ENCODE peak calls at places on chromosomes 7 and 10, in six cellular contexts. R is esophagus squamous epithelium; O is body of pancreas; P is CD8-positive, alpha-beta memory T cell; E is sigmoid colon; Z is heart right ventricle. N is an unnamed sample. For H3K27me3, the result is how much of the 10 kb centered on the place peaks cover.

GRCh38 chr7:105985821-105986220 is 22.8 kb downstream of the CDHR3 start:
- DNase-seq in R (no peak), Z (no peak), E (no peak), P (no peak), O (no peak), N (no peak)

GRCh38 chr10:75043256-75044121 is 68.0 kb upstream of the SAMD8 start:
- DNase-seq in E (peak), O (no peak), R (no peak), Z (peak), P (peak), N (peak)

GRCh38 chr10:132460691-132461090 is 63.7 kb downstream of the PWWP2B start:
- DNase-seq in Z (peak), O (no peak), P (peak), E (no peak), R (no peak), N (no peak)

GRCh38 chr7:19754521-19755116 is 18.8 kb downstream of the TMEM196 start:
- DNase-seq in E (no peak), Z (no peak), R (no peak), O (no peak), P (no peak), N (peak)

GRCh38 chr7:1483079-1483478 is 21.1 kb downstream of the INTS1 start:
- DNase-seq in R (no peak), E (no peak), P (no peak), O (no peak), Z (no peak), N (no peak)

GRCh38 chr10:89115876-89116627 is 91.1 kb downstream of the CH25H start:
- DNase-seq in P (no peak), O (no peak), R (no peak), Z (no peak), E (no peak), N (peak)

GRCh38 chr7:135414850-135415439 is 95.0 kb downstream of the CNOT4 start:
- DNase-seq in Z (no peak), O (peak), R (no peak), E (no peak), P (no peak), N (peak)

GRCh38 chr10:71444284-71445054 is 47.7 kb downstream of the CDH23 start:
- DNase-seq in E (no peak), Z (no peak), R (no peak), O (no peak), P (no peak), N (no peak)

GRCh38 chr7:117285821-117286220 is 37.0 kb downstream of the WNT2 start:
- DNase-seq in Z (no peak), E (no peak), P (no peak), R (no peak), O (no peak), N (no peak)

GRCh38 chr10:58967551-58968418 is 208.7 kb upstream of the PHYHIPL start:
- DNase-seq in E (no peak), P (no peak), R (no peak), O (peak), Z (peak), N (peak)

GRCh38 chr7:105016083-105017075 is 2.4 kb downstream of the KMT2E start:
- DNase-seq in Z (no peak), P (no peak), R (no peak), O (no peak), E (no peak), N (peak)

GRCh38 chr7:151113344-151114150 is 27.3 kb downstream of the AGAP3 start:
- DNase-seq in O (peak), P (no peak), Z (no peak), R (no peak), E (no peak), N (peak)

GRCh38 chr7:48887500-48887899 is 36.8 kb upstream of the CDC14C start:
- DNase-seq in P (no peak), O (no peak), Z (no peak), R (no peak), E (no peak), N (no peak)

GRCh38 chr10:124106241-124106905 is 13.0 kb upstream of the CHST15 start:
- DNase-seq in R (no peak), O (peak), P (no peak), E (peak), Z (peak), N (peak)

GRCh38 chr7:34539003-34539402 is 119.0 kb upstream of the NPSR1 start:
- DNase-seq in O (no peak), R (no peak), Z (no peak), E (no peak), P (no peak), N (no peak)

GRCh38 chr7:69062020-69062760 is 536.1 kb upstream of the AUTS2 start:
- DNase-seq in O (no peak), R (no peak), E (no peak), Z (no peak), P (no peak), N (no peak)

GRCh38 chr10:29714096-29714874 is 79.5 kb upstream of the SVIL start:
- DNase-seq in R (no peak), Z (no peak), O (no peak), E (no peak), P (no peak), N (peak)

GRCh38 chr7:78702770-78703169 is 750.7 kb downstream of the MAGI2 start:
- DNase-seq in E (no peak), Z (no peak), P (no peak), O (no peak), R (no peak), N (peak)

GRCh38 chr10:80617807-80618206 is 80.1 kb downstream of the SH2D4B start:
- DNase-seq in Z (no peak), P (no peak), R (no peak), E (no peak), O (no peak), N (no peak)

GRCh38 chr10:74145133-74145532 is 5.5 kb downstream of the AP3M1 start:
- DNase-seq in P (no peak), O (no peak), R (no peak), Z (no peak), E (no peak), N (no peak)

GRCh38 chr10:17912764-17913163 is 39.0 kb upstream of the SLC39A12 start:
- DNase-seq in O (no peak), E (no peak), P (no peak), R (no peak), Z (no peak), N (no peak)
- H3K27ac ChIP-seq in O (no peak), E (peak), P (no peak), R (peak), Z (peak), N (no peak)

GRCh38 chr10:43268491-43268890 is 1.6 kb upstream of the RASGEF1A start:
- DNase-seq in E (no peak), R (no peak), P (no peak), O (no peak), Z (no peak), N (no peak)

GRCh38 chr10:43278216-43278615 is 11.4 kb upstream of the RASGEF1A start:
- DNase-seq in E (no peak), Z (no peak), R (no peak), O (no peak), P (no peak), N (peak)

GRCh38 chr10:43272030-43272429 is 5.2 kb upstream of the RASGEF1A start:
- DNase-seq in R (no peak), O (no peak), E (no peak), Z (no peak), P (no peak), N (no peak)

GRCh38 chr10:43274011-43274410 is 7.1 kb upstream of the RASGEF1A start:
- DNase-seq in R (no peak), E (no peak), P (no peak), Z (no peak), O (no peak), N (no peak)

DNA sequence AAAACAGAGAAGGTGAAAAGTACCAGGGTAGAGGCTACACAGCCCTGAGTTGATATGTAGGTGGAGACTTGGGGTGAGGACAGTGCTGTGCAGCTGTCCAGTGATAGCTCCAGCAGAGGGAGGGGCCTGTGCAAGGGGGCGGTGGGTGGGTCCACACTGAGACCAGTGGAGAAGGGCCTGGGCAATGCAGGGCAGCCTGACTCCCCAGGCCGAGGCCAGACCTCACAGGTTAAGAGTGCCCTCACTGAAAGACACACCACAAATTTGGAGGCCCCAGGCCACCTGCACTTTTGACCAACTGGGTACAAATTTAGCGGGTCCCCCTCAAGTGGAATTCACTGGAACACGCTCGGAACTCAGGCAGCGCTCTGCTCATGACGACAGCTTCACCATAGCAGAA is 6.7 kb upstream of the RASGEF1A start:
- DNase-seq in P (no peak), O (no peak), E (no peak), Z (no peak), R (no peak), N (no peak)
- H3K27me3 ChIP-seq in P (under half), O (under half), E (under half), Z (half or more), R (under half), N (under half)

GRCh38 chr10:11205026-11205772 is 187.5 kb downstream of the CELF2 start:
- DNase-seq in P (no peak), O (no peak), Z (no peak), R (no peak), E (no peak), N (no peak)
- H3K27ac ChIP-seq in P (no peak), O (no peak), Z (no peak), R (no peak), E (no peak), N (no peak)

GRCh38 chr10:79588800-79589199 is 21.9 kb upstream of the SFTPA1 start:
- DNase-seq in Z (no peak), E (no peak), O (no peak), R (no peak), P (no peak), N (no peak)
- H3K27me3 ChIP-seq in Z (under half), E (under half), O (under half), R (under half), P (under half), N (under half)

DNA sequence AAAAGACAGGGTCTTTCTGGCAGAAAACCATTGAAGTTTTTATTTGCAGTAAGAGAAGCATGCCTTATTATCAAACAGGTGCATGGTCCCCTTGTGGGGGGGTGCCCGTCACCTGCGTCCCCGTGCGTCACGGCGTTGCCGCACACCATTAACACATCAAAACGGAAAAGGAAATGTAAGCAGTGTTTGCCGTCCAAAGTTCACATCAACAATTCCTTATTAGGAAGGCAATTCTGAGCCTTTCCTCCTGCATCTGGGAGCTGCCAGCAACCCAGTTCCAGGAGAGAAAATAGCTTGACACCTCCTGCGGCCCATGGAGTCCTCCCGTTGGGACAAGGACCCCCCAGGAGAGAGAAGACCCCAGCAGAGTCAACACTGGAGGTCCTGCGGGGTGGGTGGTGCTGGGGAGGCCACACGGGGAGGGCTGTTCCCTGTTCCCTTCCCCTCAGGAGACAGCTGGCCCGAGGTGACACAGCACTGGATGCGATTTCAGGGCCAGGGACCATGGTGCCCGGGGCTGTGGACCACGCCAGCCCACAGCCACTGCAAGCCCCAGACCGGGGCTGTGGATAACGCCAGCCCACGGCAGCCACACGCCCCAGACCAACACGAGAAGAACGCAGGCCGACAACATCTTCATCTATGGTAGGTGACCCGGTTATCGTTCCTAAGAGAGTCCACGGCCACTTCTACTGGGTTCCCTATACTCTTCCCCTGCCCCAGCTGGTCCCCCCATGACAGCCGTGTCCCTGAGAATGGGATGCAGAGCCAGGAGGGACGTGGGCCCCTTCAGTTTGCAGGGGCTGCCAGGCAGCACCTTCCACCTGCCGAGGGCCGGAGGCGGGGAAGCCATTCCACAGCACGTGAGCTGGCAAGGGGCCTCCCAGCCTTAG is 39.4 kb downstream of the DIP2C start:
- DNase-seq in O (peak), E (peak), Z (no peak), R (no peak), P (no peak), N (no peak)
- H3K27ac ChIP-seq in O (peak), E (peak), Z (peak), R (peak), P (no peak), N (no peak)

DNA sequence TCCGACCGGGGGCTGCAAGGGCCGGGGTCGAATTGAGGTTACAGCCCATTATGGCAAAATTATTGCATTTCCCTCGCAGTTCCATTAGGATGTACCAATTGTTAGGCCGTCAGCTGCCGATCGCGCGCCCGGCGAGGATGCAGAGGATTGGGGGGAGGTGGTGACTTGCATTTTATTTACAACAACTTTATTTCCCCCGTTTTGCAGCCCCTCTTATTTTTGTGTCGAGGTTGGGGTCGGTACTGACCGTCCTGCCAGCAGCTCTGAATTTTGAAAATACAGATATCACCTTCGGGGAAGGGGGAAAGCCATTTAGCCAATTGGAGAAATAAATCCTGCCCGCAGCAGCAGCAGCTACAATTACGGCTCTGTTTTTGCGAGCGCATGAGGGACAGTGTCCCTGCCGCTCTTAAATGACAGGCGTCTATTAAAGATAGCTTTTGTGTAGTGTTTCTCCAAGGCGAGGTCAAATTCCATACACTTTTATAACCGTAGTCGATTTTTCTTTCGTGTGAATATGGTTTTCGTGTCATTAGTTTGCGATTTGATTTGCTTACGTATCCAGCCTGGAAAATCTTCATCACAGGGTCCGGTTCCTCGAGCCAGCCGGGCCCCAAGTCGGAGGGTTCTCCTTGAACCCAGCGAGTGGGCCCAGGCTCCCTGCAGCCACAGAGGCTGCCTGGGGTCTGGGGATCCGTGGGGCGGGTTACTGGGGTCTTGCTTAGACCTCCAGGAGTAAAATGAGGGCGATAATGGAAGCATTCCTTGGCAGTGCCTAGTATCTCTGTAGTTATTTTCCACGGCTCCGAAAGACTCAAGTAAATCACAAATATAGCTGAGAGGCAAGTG is 693 bp upstream of the HOXA5 start:
- DNase-seq in Z (no peak), E (peak), P (no peak), R (no peak), O (no peak), N (no peak)
- H3K27me3 ChIP-seq in Z (half or more), E (under half), P (under half), R (under half), O (under half), N (half or more)

DNA sequence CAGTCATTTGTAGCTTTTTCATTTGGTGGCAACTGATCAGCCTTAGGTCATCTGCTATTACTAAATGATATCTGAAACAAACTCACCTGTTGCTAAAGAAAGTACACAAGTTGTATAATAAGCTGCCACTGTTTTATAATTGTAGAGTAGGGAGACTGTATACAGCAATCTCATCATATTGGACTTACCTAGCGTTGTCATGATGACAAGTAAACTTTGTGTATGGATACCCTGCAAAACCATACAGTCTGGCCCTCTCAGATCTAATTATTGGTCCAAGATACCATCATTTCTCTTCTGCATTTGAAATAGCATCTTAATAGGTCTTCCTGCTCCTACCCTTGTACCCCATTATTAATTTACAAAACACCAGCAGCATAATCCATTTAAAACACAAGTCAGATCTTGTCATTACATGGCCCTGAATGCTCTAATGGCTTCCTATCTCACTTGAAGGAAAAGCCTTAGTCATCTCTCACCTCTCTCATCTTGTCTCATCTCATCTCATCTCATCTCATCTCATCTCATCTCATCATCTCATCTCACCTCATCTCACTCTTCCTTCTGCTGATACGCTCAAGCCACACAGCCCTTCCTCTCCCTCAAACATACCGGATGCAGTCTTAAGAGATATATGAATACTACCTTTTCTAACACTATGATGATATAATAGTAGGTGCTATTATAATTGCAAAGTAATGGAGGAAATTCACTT is 540.6 kb downstream of the MDFIC start:
- DNase-seq in P (no peak), O (no peak), R (no peak), Z (no peak), E (no peak), N (peak)
- H3K27ac ChIP-seq in P (no peak), O (no peak), R (no peak), Z (no peak), E (no peak), N (no peak)

GRCh38 chr10:119474606-119475005 is 67.9 kb downstream of the RGS10 start:
- DNase-seq in P (no peak), R (no peak), Z (no peak), O (no peak), E (no peak), N (no peak)
- H3K27me3 ChIP-seq in P (under half), R (under half), Z (under half), O (under half), E (under half), N (under half)

GRCh38 chr10:31936933-31937332 is 8.3 kb upstream of the ARHGAP12 start:
- DNase-seq in Z (no peak), E (no peak), P (no peak), O (no peak), R (no peak), N (no peak)

GRCh38 chr10:31936086-31936485 is 7.5 kb upstream of the ARHGAP12 start:
- DNase-seq in R (no peak), O (no peak), P (no peak), E (no peak), Z (no peak), N (no peak)

GRCh38 chr10:31939797-31940708 is 11.4 kb upstream of the ARHGAP12 start:
- DNase-seq in O (no peak), Z (no peak), R (no peak), P (no peak), E (no peak), N (no peak)

GRCh38 chr10:31935678-31936077 is 7.0 kb upstream of the ARHGAP12 start:
- DNase-seq in R (no peak), P (no peak), O (no peak), Z (no peak), E (no peak), N (peak)

GRCh38 chr10:31937371-31937770 is 8.7 kb upstream of the ARHGAP12 start:
- DNase-seq in E (no peak), P (no peak), R (no peak), Z (no peak), O (no peak), N (no peak)
- H3K27ac ChIP-seq in E (no peak), P (no peak), R (no peak), Z (peak), O (no peak), N (no peak)

DNA sequence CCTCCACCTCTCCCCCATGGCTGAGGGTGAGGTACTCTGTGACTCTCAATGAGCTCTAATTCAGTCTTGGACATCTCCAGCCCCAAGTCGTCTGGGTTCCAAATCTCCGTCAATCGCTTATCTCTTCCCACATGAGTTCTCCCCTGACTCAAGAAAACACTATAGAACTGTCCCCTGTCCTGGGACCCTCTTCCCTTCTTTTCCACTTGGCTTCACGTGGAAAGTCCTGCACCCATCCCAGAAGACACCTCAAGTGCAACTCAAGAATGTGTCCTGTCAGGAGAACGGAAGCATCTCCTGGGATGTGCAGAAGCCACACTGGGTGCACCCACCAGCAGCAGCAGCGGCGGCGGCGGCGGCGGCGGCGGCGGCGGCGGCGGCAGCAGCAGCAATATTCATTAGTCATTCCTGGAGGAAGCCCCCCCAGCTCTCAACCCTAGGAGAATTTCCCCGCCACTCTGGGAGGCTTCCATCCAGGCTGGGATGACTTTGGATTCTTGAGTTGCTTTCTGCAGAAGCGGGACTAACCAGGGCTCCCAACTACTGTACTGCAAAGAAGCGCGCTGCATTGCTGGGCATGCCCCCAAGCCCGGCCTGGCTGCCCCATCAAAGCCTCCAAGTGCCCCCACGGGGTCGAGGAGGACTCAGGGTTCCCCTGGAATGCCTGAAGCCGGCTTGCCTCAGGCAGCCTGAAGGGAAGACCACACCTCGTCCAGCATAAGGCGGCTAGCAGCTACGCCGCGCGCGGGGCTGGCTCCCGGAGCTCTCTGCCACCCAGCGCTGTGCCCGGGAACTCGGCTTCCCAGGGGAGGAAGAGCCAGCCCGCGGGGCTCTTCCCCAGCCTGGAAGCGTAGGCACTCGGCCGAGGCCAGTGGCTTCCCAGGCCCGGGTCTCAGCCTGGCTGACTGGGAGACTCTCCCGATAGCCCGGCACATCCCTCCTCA is 1.0 kb downstream of the CRTAC1 start:
- DNase-seq in O (no peak), R (no peak), E (no peak), Z (no peak), P (no peak), N (no peak)
- H3K27me3 ChIP-seq in O (under half), R (under half), E (under half), Z (half or more), P (under half), N (half or more)